ENCODE peak calls at places on chromosomes 7 and 10, in four cellular contexts. T is iPS DF 6.9, U is HCT116, M is PC-3. Z is an unnamed sample.

GRCh38 chr7:103810112-103810744 is 179.2 kb downstream of the RELN start:
- DNase-seq in T (no peak), U (no peak), M (no peak), Z (no peak)

GRCh38 chr7:97845622-97846203 is 26.5 kb downstream of the ASNS start:
- DNase-seq in T (no peak), U (peak; percentile 13), M (peak; percentile 58), Z (no peak)

GRCh38 chr10:132517951-132518521 is 19.6 kb upstream of the INPP5A start:
- DNase-seq in T (no peak), U (no peak), M (no peak), Z (peak; percentile 63)

GRCh38 chr10:19329475-19329874 is 280.9 kb downstream of the MALRD1 start:
- DNase-seq in T (no peak), U (no peak), M (no peak), Z (no peak)

GRCh38 chr10:48885376-48885775 is 54.3 kb downstream of the LRRC18 start:
- DNase-seq in T (peak; percentile 11), U (peak; percentile 8), M (peak; percentile 64), Z (no peak)

GRCh38 chr7:31699050-31699449 is 12.0 kb downstream of the PPP1R17 start:
- DNase-seq in T (no peak), U (no peak), M (no peak), Z (no peak)

GRCh38 chr10:114367676-114368391 is 36.5 kb downstream of the AFAP1L2 start:
- DNase-seq in T (no peak), U (no peak), M (no peak), Z (no peak)

GRCh38 chr7:72467237-72467636 is 55.1 kb upstream of the CALN1 start:
- DNase-seq in T (no peak), U (no peak), M (no peak), Z (no peak)

GRCh38 chr10:86671419-86671818 is 3.1 kb downstream of the LDB3 start:
- DNase-seq in T (no peak), U (no peak), M (peak; percentile 32), Z (no peak)

GRCh38 chr7:49244543-49244942 is 320.2 kb downstream of the CDC14C start:
- DNase-seq in T (no peak), U (no peak), M (no peak), Z (no peak)

GRCh38 chr10:124180044-124180745 is 86.8 kb upstream of the CHST15 start:
- DNase-seq in T (no peak), U (no peak), M (no peak), Z (no peak)

GRCh38 chr10:122730238-122730637 is 30.6 kb upstream of the C10orf120 start:
- DNase-seq in T (no peak), U (no peak), M (no peak), Z (no peak)

GRCh38 chr10:84244651-84245270 is at the start of gene RGR:
- DNase-seq in T (no peak), U (no peak), M (no peak), Z (no peak)

GRCh38 chr10:33800986-33801385 is 466.5 kb upstream of the NRP1 start:
- DNase-seq in T (no peak), U (no peak), M (peak; percentile 73), Z (no peak)

GRCh38 chr7:56290548-56290947 is 174.3 kb upstream of the NUPR2 start:
- DNase-seq in T (no peak), U (no peak), M (no peak), Z (no peak)

GRCh38 chr7:94683066-94683465 is 27.1 kb upstream of the SGCE start:
- DNase-seq in T (no peak), U (no peak), M (peak; percentile 39), Z (no peak)

GRCh38 chr7:79090543-79090942 is 362.9 kb downstream of the MAGI2 start:
- DNase-seq in T (no peak), U (no peak), M (peak; percentile 59), Z (no peak)

GRCh38 chr7:47100815-47101435 is 481.0 kb downstream of the TNS3 start:
- DNase-seq in T (peak; percentile 47), U (peak; percentile 61), M (peak; percentile 89), Z (peak; percentile 80)

GRCh38 chr10:36499696-36500095 is 625.7 kb upstream of the ANKRD30A start:
- DNase-seq in T (no peak), U (no peak), M (peak; percentile 97), Z (no peak)

GRCh38 chr10:18399158-18399557 is 252.2 kb downstream of the NSUN6 start:
- DNase-seq in T (no peak), U (no peak), M (no peak), Z (no peak)

GRCh38 chr10:22505923-22506685 is 160.8 kb downstream of the SPAG6 start:
- DNase-seq in T (no peak), U (no peak), M (peak; percentile 30), Z (no peak)

GRCh38 chr10:103547391-103547946 is 54.0 kb downstream of the NEURL1 start:
- DNase-seq in T (no peak), U (no peak), M (no peak), Z (peak; percentile 53)

GRCh38 chr7:112331495-112331894 is 118.8 kb upstream of the IFRD1 start:
- DNase-seq in T (no peak), U (no peak), M (no peak), Z (no peak)
- H3K4me1 ChIP-seq in T (no peaks in the 10 kb centered on the region), U (no peaks in the 10 kb centered on the region), M (no peaks in the 10 kb centered on the region), Z (no peaks in the 10 kb centered on the region)

GRCh38 chr10:8060010-8060703 is 5.7 kb downstream of the GATA3 start:
- DNase-seq in T (no peak), U (no peak), M (peak; percentile 47), Z (no peak)
- H3K4me3 ChIP-seq in T (no peak overlapping the region), U (no peak overlapping the region), M (no peak overlapping the region), Z (peak overlapping the region; percentile 8)

DNA sequence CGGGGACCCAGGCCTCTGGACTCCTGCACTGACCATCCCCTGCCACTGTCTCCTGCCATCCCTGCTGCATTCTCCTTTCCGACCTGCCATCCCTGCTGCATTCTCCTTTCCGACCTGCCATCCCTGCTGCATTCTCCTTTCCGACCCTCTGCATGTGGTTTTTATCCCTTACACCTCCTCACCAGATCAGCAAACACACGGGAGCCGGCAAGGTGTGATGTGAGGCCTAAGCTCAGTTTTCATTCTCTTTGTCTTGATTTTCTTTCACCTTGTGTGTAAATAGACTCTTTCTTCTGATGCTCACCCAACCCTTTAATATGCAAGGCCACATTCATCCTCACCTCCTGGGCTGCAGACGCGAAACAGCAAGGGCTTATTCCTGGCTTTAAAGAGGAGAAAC is 11.4 kb downstream of the PLXNA4 start:
- DNase-seq in T (no peak), U (no peak), M (no peak), Z (no peak)
- H3K27me3 ChIP-seq in T (peaks cover 4% of the 10 kb centered on the region), U (peaks cover 49% of the 10 kb centered on the region), M (no peaks in the 10 kb centered on the region), Z (peaks cover 25% of the 10 kb centered on the region)

GRCh38 chr7:139720705-139721231 is 57.0 kb downstream of the HIPK2 start:
- DNase-seq in T (no peak), U (no peak), M (peak; percentile 81), Z (no peak)
- H3K4me1 ChIP-seq in T (no peaks in the 10 kb centered on the region), U (peaks cover 37% of the 10 kb centered on the region), M (peaks cover 50% of the 10 kb centered on the region), Z (peaks cover 55% of the 10 kb centered on the region)

DNA sequence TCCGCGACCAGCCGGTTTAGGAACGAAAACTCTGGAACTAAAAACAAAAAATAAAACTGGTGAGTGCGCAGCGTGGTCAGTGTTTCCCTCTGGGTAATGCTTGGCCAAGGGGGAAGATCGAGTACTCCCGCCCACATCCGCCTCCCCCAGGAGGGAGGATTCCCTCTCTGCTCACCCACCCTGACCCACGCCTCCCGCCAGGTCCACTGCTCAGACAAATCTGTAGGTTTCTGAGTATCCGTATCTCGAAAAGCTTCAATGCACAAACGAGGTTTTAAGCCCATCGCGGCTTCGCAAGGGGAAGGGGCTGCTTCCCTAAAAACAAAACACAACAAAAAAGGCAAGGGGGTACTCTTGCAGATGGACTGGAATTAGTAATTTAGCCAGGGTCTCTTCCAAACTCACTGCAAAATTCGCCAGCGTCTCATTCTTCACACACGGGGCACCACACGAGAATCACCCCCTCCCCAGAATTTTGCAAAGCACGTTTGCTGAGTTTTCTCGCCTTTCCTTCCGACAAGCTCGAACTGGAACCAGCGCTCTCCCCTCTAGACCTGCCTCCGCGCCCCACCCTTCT is 75.2 kb downstream of the INSIG1 start:
- DNase-seq in T (no peak), U (no peak), M (no peak), Z (no peak)
- H3K4me3 ChIP-seq in T (no peak overlapping the region), U (no peak overlapping the region), M (no peak overlapping the region), Z (no peak overlapping the region)

DNA sequence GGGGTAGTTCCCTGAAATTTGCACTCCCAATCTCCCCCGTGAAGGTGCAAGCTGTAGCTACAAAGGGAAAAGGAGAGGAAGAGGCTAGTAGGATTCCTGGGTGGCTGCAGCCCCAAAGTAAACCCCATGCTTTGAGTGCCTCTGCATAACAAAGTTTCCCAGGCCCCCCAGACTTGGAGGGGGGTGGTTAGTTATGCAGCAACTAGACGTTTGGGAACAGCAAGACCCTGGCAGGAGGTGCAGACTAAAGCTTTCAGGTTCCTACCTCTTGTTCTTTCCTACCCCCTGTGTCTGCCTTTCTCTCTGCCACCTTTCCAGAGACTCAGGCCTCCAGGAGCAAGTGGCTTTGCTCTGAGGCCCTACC is 14.7 kb upstream of the HOXA13 start:
- DNase-seq in T (no peak), U (no peak), M (no peak), Z (no peak)
- H3K27me3 ChIP-seq in T (peaks cover 84% of the 10 kb centered on the region), U (no peaks in the 10 kb centered on the region), M (no peaks in the 10 kb centered on the region), Z (peaks cover 83% of the 10 kb centered on the region)

GRCh38 chr10:75226055-75226454 is 9.7 kb downstream of the COMTD1 start:
- DNase-seq in T (no peak), U (no peak), M (no peak), Z (no peak)

GRCh38 chr10:75228834-75229233 is 6.9 kb downstream of the COMTD1 start:
- DNase-seq in T (no peak), U (no peak), M (no peak), Z (no peak)

GRCh38 chr10:75228278-75228677 is 7.5 kb downstream of the COMTD1 start:
- DNase-seq in T (no peak), U (no peak), M (no peak), Z (no peak)

GRCh38 chr10:75223507-75223906 is 12.2 kb downstream of the COMTD1 start:
- DNase-seq in T (no peak), U (no peak), M (no peak), Z (no peak)

DNA sequence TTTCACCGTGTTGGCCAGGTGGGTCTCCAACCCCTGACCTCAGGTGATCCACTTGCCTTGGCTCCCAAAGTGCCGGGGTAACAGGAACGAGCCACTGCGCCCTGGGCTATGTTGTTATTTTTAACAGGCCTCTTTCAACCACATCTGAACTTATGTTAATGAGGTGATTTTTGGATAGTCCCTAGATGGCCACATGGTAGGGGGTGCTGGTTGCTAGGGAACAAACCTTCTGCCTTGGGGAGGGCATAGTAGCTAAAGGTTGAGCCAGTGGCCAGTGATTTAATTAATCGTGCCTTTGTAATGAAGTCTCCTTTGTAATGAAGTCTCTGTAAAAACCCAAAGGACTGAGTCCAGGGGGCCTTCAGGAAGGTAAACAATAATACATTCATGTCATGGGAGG is 9.1 kb downstream of the COMTD1 start:
- DNase-seq in T (no peak), U (no peak), M (no peak), Z (no peak)
- H3K4me1 ChIP-seq in T (peaks cover 9% of the 10 kb centered on the region), U (no peaks in the 10 kb centered on the region), M (peaks cover 32% of the 10 kb centered on the region), Z (peaks cover 63% of the 10 kb centered on the region)

GRCh38 chr10:5563991-5564536 is 39.3 kb downstream of the CALML3 start:
- DNase-seq in T (no peak), U (no peak), M (peak; percentile 51), Z (peak; percentile 54)
- H3K4me3 ChIP-seq in T (no peak overlapping the region), U (no peak overlapping the region), M (no peak overlapping the region), Z (no peak overlapping the region)